ENCODE peak calls at places on chromosomes 7 and 10, in six cellular contexts. K, P, E, O, T and X are unnamed samples.

GRCh38 chr7:95501261-95501816 is 15.6 kb downstream of the ASB4 start:
- DNase-seq in T (no peak), O (no peak), E (no peak), P (no peak), K (no peak), X (no peak)

GRCh38 chr7:42700376-42701327 is 211.2 kb downstream of the C7orf25 start:
- DNase-seq in P (no peak), E (no peak), O (no peak), K (no peak), T (no peak), X (no peak)

GRCh38 chr10:3472705-3473078 is 300.1 kb upstream of the PITRM1 start:
- DNase-seq in T (no peak), K (no peak), E (no peak), O (no peak), P (no peak), X (no peak)

GRCh38 chr10:63103971-63104409 is 29.1 kb upstream of the NRBF2 start:
- DNase-seq in E (no peak), O (no peak), P (no peak), T (no peak), K (no peak), X (no peak)

GRCh38 chr10:77823811-77824542 is 102.6 kb downstream of the DLG5 start:
- DNase-seq in E (no peak), T (peak; percentile 5), K (peak; percentile 51), O (no peak), P (no peak), X (no peak)

GRCh38 chr7:657565-658119 is 68.9 kb upstream of the DNAAF5 start:
- DNase-seq in O (no peak), K (no peak), T (no peak), P (no peak), E (peak; percentile 12), X (no peak)

GRCh38 chr10:17819836-17820235 is 10.7 kb downstream of the MRC1 start:
- DNase-seq in O (no peak), E (no peak), K (no peak), T (no peak), P (no peak), X (no peak)

GRCh38 chr7:94507462-94507861 is 2.1 kb upstream of the CASD1 start:
- DNase-seq in P (no peak), O (no peak), K (no peak), T (no peak), E (no peak), X (no peak)

GRCh38 chr7:107857541-107857912 is 33.5 kb upstream of the DLD start:
- DNase-seq in E (no peak), P (no peak), T (no peak), K (no peak), O (peak; percentile 86), X (no peak)

GRCh38 chr7:134174797-134175261 is 47.7 kb downstream of the LRGUK start:
- DNase-seq in T (no peak), E (no peak), K (no peak), O (peak; percentile 71), P (peak; percentile 46), X (no peak)

GRCh38 chr10:26488344-26488743 is 50.2 kb downstream of the APBB1IP start:
- DNase-seq in P (no peak), O (no peak), T (no peak), E (no peak), K (no peak), X (no peak)

GRCh38 chr10:10792681-10793080 is 225.0 kb upstream of the CELF2 start:
- DNase-seq in K (no peak), O (peak; percentile 89), P (peak; percentile 51), E (no peak), T (no peak), X (no peak)

GRCh38 chr10:62853710-62854109 is 37.5 kb upstream of the EGR2 start:
- DNase-seq in E (no peak), T (no peak), P (no peak), O (no peak), K (no peak), X (no peak)

GRCh38 chr7:136938476-136938875 is 70.0 kb downstream of the CHRM2 start:
- DNase-seq in O (no peak), E (peak; percentile 67), K (no peak), T (no peak), P (no peak), X (no peak)

GRCh38 chr7:83415840-83416239 is 233.1 kb downstream of the SEMA3E start:
- DNase-seq in E (no peak), P (no peak), O (no peak), T (no peak), K (no peak), X (no peak)

GRCh38 chr10:131514454-131514853 is 202.9 kb upstream of the TCERG1L start:
- DNase-seq in O (no peak), E (no peak), P (no peak), T (no peak), K (no peak), X (no peak)

GRCh38 chr7:128137096-128137655 is 103.9 kb upstream of the LEP start:
- DNase-seq in P (no peak), K (no peak), T (no peak), E (no peak), O (peak; percentile 35), X (no peak)

GRCh38 chr10:89690027-89690426 is 11.4 kb upstream of the KIF20B start:
- DNase-seq in P (no peak), T (no peak), O (no peak), K (no peak), E (no peak), X (no peak)

GRCh38 chr10:61157182-61157581 is 213.2 kb upstream of the RHOBTB1 start:
- DNase-seq in P (no peak), E (no peak), O (no peak), T (no peak), K (no peak), X (no peak)

GRCh38 chr7:112869111-112869774 is 79.0 kb upstream of the TMEM168 start:
- DNase-seq in K (no peak), T (peak; percentile 30), E (peak; percentile 48), O (peak; percentile 51), P (peak; percentile 33), X (no peak)

GRCh38 chr10:525565-526315 is 163.7 kb downstream of the DIP2C start:
- DNase-seq in O (no peak), P (no peak), E (no peak), K (peak; percentile 66), T (no peak), X (peak; percentile 14)

GRCh38 chr7:106283831-106284515 is 810 bp downstream of the NAMPT start:
- DNase-seq in E (peak; percentile 80), P (peak; percentile 37), O (peak; percentile 63), K (peak; percentile 81), T (peak; percentile 76), X (peak; percentile 60)

GRCh38 chr10:120039826-120040225 is 147.3 kb downstream of the SEC23IP start:
- DNase-seq in T (no peak), O (no peak), P (no peak), E (no peak), K (no peak), X (no peak)

GRCh38 chr10:112616647-112617046 is 169.6 kb downstream of the VTI1A start:
- DNase-seq in K (no peak), P (no peak), E (no peak), O (no peak), T (no peak), X (no peak)

GRCh38 chr7:116591202-116592040 is 66.6 kb downstream of the CAV1 start:
- DNase-seq in E (no peak), K (no peak), T (no peak), O (peak; percentile 76), P (no peak), X (no peak)

DNA sequence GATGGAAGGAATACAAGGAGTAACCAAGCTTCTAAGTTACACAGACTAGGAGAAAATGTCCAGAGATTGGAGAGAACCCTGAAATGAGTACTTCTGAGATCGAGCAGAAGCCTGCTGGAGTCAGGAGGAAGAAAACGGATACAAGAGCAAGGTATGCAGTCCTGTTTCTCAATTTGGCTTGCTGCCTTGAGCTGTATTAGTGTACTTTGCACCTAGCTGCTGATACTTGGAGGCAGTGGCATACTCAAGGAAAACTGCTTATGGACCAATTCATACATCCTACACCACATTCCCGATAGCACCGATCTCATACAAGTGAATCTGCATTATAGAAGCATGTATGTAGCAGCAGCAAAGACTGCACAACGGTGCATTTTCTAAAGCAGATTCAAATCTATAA is 14.4 kb downstream of the PIP4K2A start:
- DNase-seq in K (no peak), P (no peak), O (no peak), T (no peak), E (no peak), X (no peak)
- H3K4me1 ChIP-seq in K (peaks cover 3% of the 10 kb centered on the region), P (no peaks in the 10 kb centered on the region), O (no peaks in the 10 kb centered on the region), T (peaks cover 13% of the 10 kb centered on the region), E (no peaks in the 10 kb centered on the region), X (no peaks in the 10 kb centered on the region)

DNA sequence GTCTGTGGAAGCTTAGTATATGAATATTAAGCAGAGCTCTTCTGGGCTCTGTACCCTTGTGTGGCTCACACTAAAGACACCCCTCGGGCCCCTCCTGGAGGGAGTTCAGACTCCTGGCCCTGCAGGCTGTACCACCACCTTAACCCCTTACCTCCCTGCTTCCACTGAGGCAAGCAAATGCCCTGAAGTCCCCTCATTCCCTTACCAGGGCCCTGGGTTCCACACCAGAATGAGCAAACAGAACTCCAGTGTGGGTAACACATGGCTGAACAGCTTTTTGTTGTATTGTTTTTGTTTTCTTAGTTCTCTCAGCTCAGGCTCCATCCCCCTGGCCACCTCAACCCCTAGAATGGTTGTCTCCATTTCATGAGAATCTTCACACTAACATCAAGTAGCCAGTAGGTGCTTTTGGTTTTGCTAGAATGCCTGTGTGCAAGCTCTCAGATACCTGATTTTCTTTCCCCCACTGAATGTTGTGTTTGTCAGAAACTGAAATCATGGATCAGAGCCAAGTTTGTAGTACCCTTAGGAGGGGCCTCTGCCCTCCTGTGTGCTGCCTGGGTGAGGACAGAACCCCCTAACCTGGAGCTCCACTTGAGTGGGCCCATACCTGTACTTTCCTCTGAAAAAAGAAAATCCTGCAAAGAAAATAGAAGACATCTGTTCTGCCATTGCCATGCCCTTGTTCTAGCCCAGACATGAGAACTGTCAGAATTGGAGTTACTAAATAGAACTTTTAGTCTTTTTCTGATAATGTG is 2.8 kb upstream of the WAPL start:
- DNase-seq in P (no peak), K (no peak), T (no peak), O (no peak), E (no peak), X (no peak)
- H3K27ac ChIP-seq in P (no peak overlapping the region), K (no peak overlapping the region), T (no peak overlapping the region), O (no peak overlapping the region), E (no peak overlapping the region), X (no peak overlapping the region)

DNA sequence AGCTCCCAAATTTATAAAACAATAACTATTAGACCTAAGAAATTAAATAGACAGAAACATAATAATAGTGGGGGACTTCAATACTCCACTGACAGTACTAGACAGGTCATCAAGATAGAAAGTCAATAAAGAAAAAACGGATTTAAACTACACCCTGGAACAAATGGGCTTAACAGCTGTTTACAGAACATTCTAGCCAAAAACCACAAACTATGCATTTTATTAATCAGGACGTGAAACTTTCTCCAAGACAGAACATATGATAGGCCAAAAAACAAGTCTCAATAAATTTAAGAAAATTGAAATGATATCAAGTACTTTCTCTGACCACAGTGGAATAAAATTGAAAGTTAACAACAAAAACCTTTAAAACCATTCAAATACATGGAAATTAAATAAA is 46.4 kb downstream of the ZNF680 start:
- DNase-seq in K (no peak), E (no peak), O (no peak), T (no peak), P (no peak), X (no peak)
- H3K9me3 ChIP-seq in K (no peaks in the 10 kb centered on the region), E (no peaks in the 10 kb centered on the region), O (peaks cover 5% of the 10 kb centered on the region), T (peaks cover 76% of the 10 kb centered on the region), P (peaks cover 33% of the 10 kb centered on the region), X (peaks cover 20% of the 10 kb centered on the region)

GRCh38 chr10:102801496-102801895 is 35.7 kb downstream of the CYP17A1 start:
- DNase-seq in P (no peak), O (peak; percentile 37), T (no peak), K (no peak), E (no peak), X (no peak)
- H3K4me1 ChIP-seq in P (no peaks in the 10 kb centered on the region), O (peaks cover 53% of the 10 kb centered on the region), T (peaks cover 70% of the 10 kb centered on the region), K (peaks cover 18% of the 10 kb centered on the region), E (no peaks in the 10 kb centered on the region), X (no peaks in the 10 kb centered on the region)